ENCODE peak calls at places on chromosomes 16 and 17, in six cellular contexts. One of them, this sample, is unnamed.

GRCh38 chr16:4814046-4814445 is 11.6 kb upstream of the ROGDI start:
- DNase-seq in transverse colon: no peak
- DNase-seq in heart left ventricle: peak
- DNase-seq in tibial nerve: no peak
- DNase-seq in hepatocyte: no peak
- DNase-seq in adrenal gland: no peak
- DNase-seq in this sample: no peak

GRCh38 chr16:75305364-75306101 is 54.1 kb upstream of the BCAR1 start:
- DNase-seq in transverse colon: peak
- DNase-seq in tibial nerve: no peak
- DNase-seq in heart left ventricle: peak
- DNase-seq in hepatocyte: peak
- DNase-seq in adrenal gland: peak
- DNase-seq in this sample: peak

GRCh38 chr17:27518750-27519521 is 62.7 kb downstream of the KSR1 start:
- DNase-seq in tibial nerve: no peak
- DNase-seq in transverse colon: no peak
- DNase-seq in adrenal gland: no peak
- DNase-seq in heart left ventricle: no peak
- DNase-seq in hepatocyte: no peak
- DNase-seq in this sample: no peak

GRCh38 chr16:58476791-58477190 is 23.2 kb upstream of the NDRG4 start:
- DNase-seq in tibial nerve: no peak
- DNase-seq in transverse colon: no peak
- DNase-seq in hepatocyte: no peak
- DNase-seq in adrenal gland: no peak
- DNase-seq in heart left ventricle: no peak
- DNase-seq in this sample: no peak

GRCh38 chr16:89903908-89904515 is 14.7 kb upstream of the MC1R start:
- DNase-seq in heart left ventricle: no peak
- DNase-seq in transverse colon: no peak
- DNase-seq in hepatocyte: no peak
- DNase-seq in adrenal gland: no peak
- DNase-seq in tibial nerve: no peak
- DNase-seq in this sample: no peak

GRCh38 chr16:52256310-52257078 is 290.4 kb downstream of the TOX3 start:
- DNase-seq in heart left ventricle: no peak
- DNase-seq in hepatocyte: peak
- DNase-seq in tibial nerve: no peak
- DNase-seq in adrenal gland: no peak
- DNase-seq in transverse colon: no peak
- DNase-seq in this sample: no peak

GRCh38 chr17:67594115-67594878 is 123.4 kb upstream of the NOL11 start:
- DNase-seq in heart left ventricle: no peak
- DNase-seq in tibial nerve: no peak
- DNase-seq in transverse colon: no peak
- DNase-seq in hepatocyte: peak
- DNase-seq in adrenal gland: no peak
- DNase-seq in this sample: no peak

GRCh38 chr17:72267601-72268000 is 146.8 kb downstream of the SOX9 start:
- DNase-seq in transverse colon: no peak
- DNase-seq in heart left ventricle: no peak
- DNase-seq in adrenal gland: no peak
- DNase-seq in tibial nerve: no peak
- DNase-seq in hepatocyte: no peak
- DNase-seq in this sample: no peak

GRCh38 chr17:66345264-66345663 is 42.9 kb downstream of the PRKCA start:
- DNase-seq in tibial nerve: no peak
- DNase-seq in adrenal gland: no peak
- DNase-seq in heart left ventricle: no peak
- DNase-seq in hepatocyte: no peak
- DNase-seq in transverse colon: no peak
- DNase-seq in this sample: no peak

GRCh38 chr17:57874434-57875108 is 24.7 kb upstream of the MRPS23 start:
- DNase-seq in hepatocyte: peak
- DNase-seq in adrenal gland: peak
- DNase-seq in transverse colon: peak
- DNase-seq in heart left ventricle: peak
- DNase-seq in tibial nerve: peak
- DNase-seq in this sample: no peak

GRCh38 chr17:44444735-44445105 is 55.3 kb upstream of the ITGA2B start:
- DNase-seq in hepatocyte: peak
- DNase-seq in tibial nerve: no peak
- DNase-seq in adrenal gland: no peak
- DNase-seq in heart left ventricle: no peak
- DNase-seq in transverse colon: no peak
- DNase-seq in this sample: no peak

GRCh38 chr17:45575126-45575885 is 84.8 kb upstream of the PLEKHM1 start:
- DNase-seq in transverse colon: no peak
- DNase-seq in tibial nerve: no peak
- DNase-seq in heart left ventricle: no peak
- DNase-seq in adrenal gland: no peak
- DNase-seq in hepatocyte: no peak
- DNase-seq in this sample: no peak

GRCh38 chr17:77325826-77326581 is 185.2 kb downstream of the SEC14L1 start:
- DNase-seq in adrenal gland: peak
- DNase-seq in heart left ventricle: peak
- DNase-seq in tibial nerve: peak
- DNase-seq in hepatocyte: peak
- DNase-seq in transverse colon: peak
- DNase-seq in this sample: no peak

GRCh38 chr16:54362801-54363200 is 76.2 kb upstream of the IRX3 start:
- DNase-seq in heart left ventricle: no peak
- DNase-seq in adrenal gland: no peak
- DNase-seq in tibial nerve: no peak
- DNase-seq in hepatocyte: no peak
- DNase-seq in transverse colon: no peak
- DNase-seq in this sample: no peak

GRCh38 chr17:80217703-80218362 is 2.3 kb downstream of the SGSH start:
- DNase-seq in transverse colon: no peak
- DNase-seq in tibial nerve: no peak
- DNase-seq in heart left ventricle: no peak
- DNase-seq in adrenal gland: no peak
- DNase-seq in hepatocyte: no peak
- DNase-seq in this sample: no peak

DNA sequence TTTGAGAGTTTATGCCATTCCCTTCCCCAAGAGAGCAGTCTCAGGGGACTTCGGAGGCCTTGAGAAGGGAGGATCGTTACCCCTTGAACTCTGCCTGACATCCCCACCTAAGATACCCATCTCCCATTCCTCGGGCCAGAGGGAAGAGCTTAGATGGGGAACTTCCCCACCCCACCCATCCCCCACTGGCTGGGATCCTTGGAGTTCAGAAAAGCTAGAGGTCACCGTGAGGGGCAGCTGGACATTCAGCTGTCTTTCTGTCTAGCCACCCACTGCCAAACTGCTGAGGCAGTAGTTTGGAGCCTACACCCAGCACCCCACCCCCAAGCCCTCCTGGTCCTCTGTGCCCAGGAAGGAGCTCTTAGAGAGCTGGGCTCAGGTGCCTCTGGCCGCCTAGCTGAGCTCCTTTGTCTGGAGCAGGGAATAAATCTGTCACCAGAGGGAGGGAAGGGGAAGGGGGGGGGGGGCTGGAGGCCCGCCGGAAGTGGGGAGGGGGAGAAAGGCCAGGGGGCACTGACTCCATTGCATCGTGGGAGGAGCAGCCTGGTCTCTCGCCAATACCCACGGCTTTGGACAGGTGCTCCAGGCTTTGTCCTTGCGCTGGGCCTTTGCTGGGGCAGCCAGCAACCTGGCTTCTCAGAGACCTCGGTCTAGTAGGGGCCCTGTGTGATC is 1.0 kb downstream of the HSD11B2 start:
- DNase-seq in adrenal gland: no peak
- DNase-seq in hepatocyte: no peak
- DNase-seq in tibial nerve: no peak
- DNase-seq in transverse colon: no peak
- DNase-seq in heart left ventricle: no peak
- DNase-seq in this sample: no peak
- H3K4me3 ChIP-seq in adrenal gland: no peak
- H3K4me3 ChIP-seq in hepatocyte: no peak
- H3K4me3 ChIP-seq in tibial nerve: no peak
- H3K4me3 ChIP-seq in transverse colon: peak
- H3K4me3 ChIP-seq in heart left ventricle: peak
- H3K4me3 ChIP-seq in this sample: no peak

DNA sequence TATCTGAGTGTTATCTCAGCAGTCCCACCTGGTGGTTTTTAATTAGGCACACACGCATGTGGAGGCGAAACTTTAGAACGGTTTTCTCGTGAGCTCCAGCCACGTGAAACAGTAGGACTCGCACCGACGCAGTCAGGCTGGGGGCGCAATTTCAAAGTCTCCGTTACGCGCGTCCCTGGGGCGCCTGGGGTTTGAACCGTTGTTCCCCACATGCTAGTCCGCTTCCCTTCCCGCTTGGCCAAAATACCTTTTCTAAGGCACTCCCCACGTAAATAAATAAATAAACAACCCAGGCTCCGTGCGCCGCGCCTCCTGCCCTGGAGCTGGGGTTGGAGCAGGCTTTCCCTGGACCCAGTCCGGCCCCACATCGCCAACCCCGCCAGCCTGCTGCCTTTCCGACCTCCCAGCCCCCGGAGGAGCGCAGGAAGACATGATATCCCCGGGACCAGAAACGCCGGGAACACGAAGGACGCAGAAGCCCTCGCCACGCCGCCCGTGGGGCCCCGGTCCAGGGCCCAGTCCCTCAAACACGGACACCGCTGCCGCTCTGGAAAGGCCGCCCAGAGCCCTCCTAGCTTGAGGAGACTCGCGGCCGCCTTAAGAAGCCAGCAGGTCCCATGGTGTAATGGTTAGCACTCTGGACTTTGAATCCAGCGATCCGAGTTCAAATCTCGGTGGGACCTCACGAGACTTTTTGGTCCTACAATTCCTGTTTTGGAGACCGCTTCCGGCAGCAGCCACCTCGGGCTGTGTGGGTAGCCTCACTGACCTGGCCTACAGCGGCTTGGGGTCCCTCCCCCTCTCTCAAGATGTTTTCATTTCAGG is 18.2 kb downstream of the GNGT2 start:
- DNase-seq in transverse colon: peak
- DNase-seq in hepatocyte: peak
- DNase-seq in tibial nerve: peak
- DNase-seq in heart left ventricle: peak
- DNase-seq in adrenal gland: peak
- DNase-seq in this sample: peak
- TF ChIP-seq CTCF in transverse colon: peak
- TF ChIP-seq CTCF in hepatocyte: peak
- TF ChIP-seq CTCF in tibial nerve: peak
- TF ChIP-seq CTCF in heart left ventricle: peak
- TF ChIP-seq CTCF in adrenal gland: no peak
- TF ChIP-seq CTCF in this sample: peak

GRCh38 chr17:40361925-40362695 is 2.4 kb downstream of the GJD3 start:
- DNase-seq in tibial nerve: no peak
- DNase-seq in adrenal gland: no peak
- DNase-seq in transverse colon: no peak
- DNase-seq in heart left ventricle: no peak
- DNase-seq in hepatocyte: no peak
- DNase-seq in this sample: no peak
- H3K4me3 ChIP-seq in tibial nerve: peak
- H3K4me3 ChIP-seq in adrenal gland: no peak
- H3K4me3 ChIP-seq in transverse colon: peak
- H3K4me3 ChIP-seq in heart left ventricle: peak
- H3K4me3 ChIP-seq in hepatocyte: no peak
- H3K4me3 ChIP-seq in this sample: peak

GRCh38 chr17:73342549-73343167 is 30.9 kb upstream of the CDC42EP4 start:
- DNase-seq in adrenal gland: no peak
- DNase-seq in hepatocyte: no peak
- DNase-seq in transverse colon: no peak
- DNase-seq in tibial nerve: no peak
- DNase-seq in heart left ventricle: no peak
- DNase-seq in this sample: no peak
- TF ChIP-seq CTCF in adrenal gland: no peak
- TF ChIP-seq CTCF in hepatocyte: no peak
- TF ChIP-seq CTCF in transverse colon: no peak
- TF ChIP-seq CTCF in tibial nerve: no peak
- TF ChIP-seq CTCF in heart left ventricle: no peak
- TF ChIP-seq CTCF in this sample: peak

GRCh38 chr17:42684033-42684625 is 1.8 kb downstream of the CNTNAP1 start:
- DNase-seq in heart left ventricle: no peak
- DNase-seq in hepatocyte: no peak
- DNase-seq in tibial nerve: no peak
- DNase-seq in adrenal gland: no peak
- DNase-seq in transverse colon: no peak
- DNase-seq in this sample: no peak

GRCh38 chr17:42683407-42684031 is 1.2 kb downstream of the CNTNAP1 start:
- DNase-seq in transverse colon: peak
- DNase-seq in hepatocyte: no peak
- DNase-seq in adrenal gland: no peak
- DNase-seq in tibial nerve: no peak
- DNase-seq in heart left ventricle: peak
- DNase-seq in this sample: no peak

GRCh38 chr17:42680331-42680808 is 1.3 kb downstream of the CCR10 start:
- DNase-seq in transverse colon: peak
- DNase-seq in adrenal gland: peak
- DNase-seq in heart left ventricle: peak
- DNase-seq in tibial nerve: no peak
- DNase-seq in hepatocyte: no peak
- DNase-seq in this sample: no peak

GRCh38 chr17:42681976-42682375 is 333 bp upstream of the CCR10 start:
- DNase-seq in tibial nerve: no peak
- DNase-seq in heart left ventricle: no peak
- DNase-seq in transverse colon: no peak
- DNase-seq in hepatocyte: no peak
- DNase-seq in adrenal gland: no peak
- DNase-seq in this sample: no peak

GRCh38 chr17:42682400-42683384 is at the start of gene CNTNAP1:
- DNase-seq in tibial nerve: no peak
- DNase-seq in heart left ventricle: peak
- DNase-seq in adrenal gland: peak
- DNase-seq in hepatocyte: peak
- DNase-seq in transverse colon: peak
- DNase-seq in this sample: no peak
- H3K4me3 ChIP-seq in tibial nerve: peak
- H3K4me3 ChIP-seq in heart left ventricle: peak
- H3K4me3 ChIP-seq in adrenal gland: no peak
- H3K4me3 ChIP-seq in hepatocyte: peak
- H3K4me3 ChIP-seq in transverse colon: peak
- H3K4me3 ChIP-seq in this sample: peak

GRCh38 chr17:59534583-59534982 is 30.8 kb upstream of the DHX40 start:
- DNase-seq in tibial nerve: no peak
- DNase-seq in hepatocyte: no peak
- DNase-seq in heart left ventricle: no peak
- DNase-seq in transverse colon: no peak
- DNase-seq in adrenal gland: no peak
- DNase-seq in this sample: no peak
- TF ChIP-seq CTCF in tibial nerve: no peak
- TF ChIP-seq CTCF in hepatocyte: peak
- TF ChIP-seq CTCF in heart left ventricle: no peak
- TF ChIP-seq CTCF in transverse colon: no peak
- TF ChIP-seq CTCF in adrenal gland: peak
- TF ChIP-seq CTCF in this sample: peak

This sample was measured in GM12864.